ENCODE peak calls at places on chromosomes 13 and 19, in seven cellular contexts. One of them, this sample, is unnamed.

GRCh38 chr19:51158474-51159129 is 16.5 kb downstream of the SIGLEC7 start:
- DNase-seq in amygdala: no peak
- DNase-seq in hippocampal formation: no peak
- DNase-seq in GM03348: peak
- DNase-seq in stimulated activated CD4-positive, alpha-beta T cell treated with anti-CD3 and anti-CD28 coated beads, Interleukin-15, amount 100 ng/mL, for 1 hour: peak
- DNase-seq in cortex of kidney: no peak
- DNase-seq in osteocyte: no peak
- DNase-seq in this sample: peak

GRCh38 chr19:55175117-55175867 is 4.8 kb downstream of the SYT5 start:
- DNase-seq in amygdala: no peak
- DNase-seq in hippocampal formation: no peak
- DNase-seq in GM03348: no peak
- DNase-seq in stimulated activated CD4-positive, alpha-beta T cell treated with anti-CD3 and anti-CD28 coated beads, Interleukin-15, amount 100 ng/mL, for 1 hour: no peak
- DNase-seq in cortex of kidney: no peak
- DNase-seq in osteocyte: no peak
- DNase-seq in this sample: no peak

GRCh38 chr13:104450006-104450405 is 1383.8 kb upstream of the SLC10A2 start:
- DNase-seq in amygdala: no peak
- DNase-seq in hippocampal formation: no peak
- DNase-seq in GM03348: no peak
- DNase-seq in stimulated activated CD4-positive, alpha-beta T cell treated with anti-CD3 and anti-CD28 coated beads, Interleukin-15, amount 100 ng/mL, for 1 hour: no peak
- DNase-seq in cortex of kidney: no peak
- DNase-seq in osteocyte: no peak
- DNase-seq in this sample: no peak

GRCh38 chr13:103976371-103976770 is 910.2 kb upstream of the SLC10A2 start:
- DNase-seq in amygdala: no peak
- DNase-seq in hippocampal formation: no peak
- DNase-seq in GM03348: no peak
- DNase-seq in stimulated activated CD4-positive, alpha-beta T cell treated with anti-CD3 and anti-CD28 coated beads, Interleukin-15, amount 100 ng/mL, for 1 hour: no peak
- DNase-seq in cortex of kidney: no peak
- DNase-seq in osteocyte: no peak
- DNase-seq in this sample: no peak

GRCh38 chr13:98897706-98898105 is 80.2 kb downstream of the DOCK9 start:
- DNase-seq in amygdala: no peak
- DNase-seq in hippocampal formation: no peak
- DNase-seq in GM03348: no peak
- DNase-seq in stimulated activated CD4-positive, alpha-beta T cell treated with anti-CD3 and anti-CD28 coated beads, Interleukin-15, amount 100 ng/mL, for 1 hour: no peak
- DNase-seq in cortex of kidney: no peak
- DNase-seq in osteocyte: no peak
- DNase-seq in this sample: no peak

GRCh38 chr19:57302020-57302465 is 18.2 kb upstream of the ZNF543 start:
- DNase-seq in amygdala: no peak
- DNase-seq in hippocampal formation: no peak
- DNase-seq in GM03348: peak
- DNase-seq in stimulated activated CD4-positive, alpha-beta T cell treated with anti-CD3 and anti-CD28 coated beads, Interleukin-15, amount 100 ng/mL, for 1 hour: no peak
- DNase-seq in cortex of kidney: no peak
- DNase-seq in osteocyte: peak
- DNase-seq in this sample: no peak

GRCh38 chr19:16325161-16325527 is 518 bp downstream of the KLF2 start:
- DNase-seq in amygdala: no peak
- DNase-seq in hippocampal formation: no peak
- DNase-seq in GM03348: peak
- DNase-seq in stimulated activated CD4-positive, alpha-beta T cell treated with anti-CD3 and anti-CD28 coated beads, Interleukin-15, amount 100 ng/mL, for 1 hour: peak
- DNase-seq in cortex of kidney: no peak
- DNase-seq in osteocyte: peak
- DNase-seq in this sample: no peak

GRCh38 chr13:107203146-107203847 is 635.4 kb upstream of the ARGLU1 start:
- DNase-seq in amygdala: no peak
- DNase-seq in hippocampal formation: no peak
- DNase-seq in GM03348: peak
- DNase-seq in stimulated activated CD4-positive, alpha-beta T cell treated with anti-CD3 and anti-CD28 coated beads, Interleukin-15, amount 100 ng/mL, for 1 hour: no peak
- DNase-seq in cortex of kidney: no peak
- DNase-seq in osteocyte: no peak
- DNase-seq in this sample: no peak

GRCh38 chr19:3798137-3798536 is 12.0 kb upstream of the MATK start:
- DNase-seq in amygdala: no peak
- DNase-seq in hippocampal formation: no peak
- DNase-seq in GM03348: no peak
- DNase-seq in stimulated activated CD4-positive, alpha-beta T cell treated with anti-CD3 and anti-CD28 coated beads, Interleukin-15, amount 100 ng/mL, for 1 hour: no peak
- DNase-seq in cortex of kidney: no peak
- DNase-seq in osteocyte: no peak
- DNase-seq in this sample: peak

GRCh38 chr19:50214699-50215543 is 11.5 kb downstream of the MYH14 start:
- DNase-seq in amygdala: no peak
- DNase-seq in hippocampal formation: no peak
- DNase-seq in GM03348: no peak
- DNase-seq in stimulated activated CD4-positive, alpha-beta T cell treated with anti-CD3 and anti-CD28 coated beads, Interleukin-15, amount 100 ng/mL, for 1 hour: no peak
- DNase-seq in cortex of kidney: no peak
- DNase-seq in osteocyte: no peak
- DNase-seq in this sample: no peak

GRCh38 chr19:48713041-48713863 is 6.3 kb downstream of the MAMSTR start:
- DNase-seq in amygdala: no peak
- DNase-seq in hippocampal formation: no peak
- DNase-seq in GM03348: no peak
- DNase-seq in stimulated activated CD4-positive, alpha-beta T cell treated with anti-CD3 and anti-CD28 coated beads, Interleukin-15, amount 100 ng/mL, for 1 hour: no peak
- DNase-seq in cortex of kidney: no peak
- DNase-seq in osteocyte: no peak
- DNase-seq in this sample: no peak

GRCh38 chr19:18659281-18660050 is 22.6 kb downstream of the KLHL26 start:
- DNase-seq in amygdala: no peak
- DNase-seq in hippocampal formation: no peak
- DNase-seq in GM03348: peak
- DNase-seq in stimulated activated CD4-positive, alpha-beta T cell treated with anti-CD3 and anti-CD28 coated beads, Interleukin-15, amount 100 ng/mL, for 1 hour: no peak
- DNase-seq in cortex of kidney: no peak
- DNase-seq in osteocyte: no peak
- DNase-seq in this sample: no peak

This sample was measured in central memory CD8-positive, alpha-beta T cell.